ENCODE peak calls at places on chromosomes 6 and 20, in nine cellular contexts. One of them, this sample, is unnamed.

GRCh38 chr6:11791354-11792107 is 12.9 kb upstream of the ADTRP start:
- DNase-seq in thoracic aorta: no peak
- DNase-seq in ascending aorta: no peak
- DNase-seq in cardiac muscle cell: no peak
- DNase-seq in epithelial cell of proximal tubule: no peak
- DNase-seq in SK-N-SH: no peak
- DNase-seq in brain microvascular endothelial cell: no peak
- DNase-seq in left ventricle myocardium inferior: no peak
- DNase-seq in transverse colon: no peak
- DNase-seq in this sample: no peak

GRCh38 chr20:23918101-23918862 is 38.7 kb upstream of the CST5 start:
- DNase-seq in thoracic aorta: no peak
- DNase-seq in ascending aorta: no peak
- DNase-seq in left ventricle myocardium inferior: no peak
- DNase-seq in SK-N-SH: no peak
- DNase-seq in cardiac muscle cell: no peak
- DNase-seq in transverse colon: no peak
- DNase-seq in brain microvascular endothelial cell: no peak
- DNase-seq in epithelial cell of proximal tubule: no peak
- DNase-seq in this sample: no peak

GRCh38 chr20:16064991-16065707 is 508.1 kb downstream of the KIF16B start:
- DNase-seq in transverse colon: no peak
- DNase-seq in thoracic aorta: no peak
- DNase-seq in ascending aorta: no peak
- DNase-seq in cardiac muscle cell: peak
- DNase-seq in epithelial cell of proximal tubule: no peak
- DNase-seq in SK-N-SH: no peak
- DNase-seq in brain microvascular endothelial cell: no peak
- DNase-seq in left ventricle myocardium inferior: no peak
- DNase-seq in this sample: no peak

GRCh38 chr20:49631074-49631716 is 63.3 kb upstream of the PTGIS start:
- DNase-seq in transverse colon: no peak
- DNase-seq in epithelial cell of proximal tubule: no peak
- DNase-seq in thoracic aorta: no peak
- DNase-seq in SK-N-SH: no peak
- DNase-seq in brain microvascular endothelial cell: no peak
- DNase-seq in cardiac muscle cell: no peak
- DNase-seq in left ventricle myocardium inferior: no peak
- DNase-seq in ascending aorta: no peak
- DNase-seq in this sample: peak

GRCh38 chr6:41066867-41067304 is 5.3 kb downstream of the OARD1 start:
- DNase-seq in thoracic aorta: peak
- DNase-seq in ascending aorta: no peak
- DNase-seq in cardiac muscle cell: peak
- DNase-seq in transverse colon: peak
- DNase-seq in SK-N-SH: peak
- DNase-seq in brain microvascular endothelial cell: peak
- DNase-seq in left ventricle myocardium inferior: peak
- DNase-seq in epithelial cell of proximal tubule: peak
- DNase-seq in this sample: peak

GRCh38 chr6:165821754-165822153 is 158.7 kb upstream of the PDE10A start:
- DNase-seq in SK-N-SH: no peak
- DNase-seq in epithelial cell of proximal tubule: peak
- DNase-seq in ascending aorta: no peak
- DNase-seq in transverse colon: no peak
- DNase-seq in left ventricle myocardium inferior: no peak
- DNase-seq in thoracic aorta: no peak
- DNase-seq in cardiac muscle cell: no peak
- DNase-seq in brain microvascular endothelial cell: no peak
- DNase-seq in this sample: no peak

GRCh38 chr20:15846446-15846845 is 726.8 kb downstream of the KIF16B start:
- DNase-seq in SK-N-SH: no peak
- DNase-seq in epithelial cell of proximal tubule: no peak
- DNase-seq in left ventricle myocardium inferior: no peak
- DNase-seq in brain microvascular endothelial cell: no peak
- DNase-seq in ascending aorta: no peak
- DNase-seq in thoracic aorta: no peak
- DNase-seq in transverse colon: no peak
- DNase-seq in cardiac muscle cell: no peak
- DNase-seq in this sample: no peak

GRCh38 chr6:106630366-106630765 is 988 bp downstream of the QRSL1 start:
- DNase-seq in epithelial cell of proximal tubule: no peak
- DNase-seq in SK-N-SH: no peak
- DNase-seq in brain microvascular endothelial cell: no peak
- DNase-seq in ascending aorta: no peak
- DNase-seq in transverse colon: no peak
- DNase-seq in cardiac muscle cell: no peak
- DNase-seq in left ventricle myocardium inferior: no peak
- DNase-seq in thoracic aorta: no peak
- DNase-seq in this sample: peak

GRCh38 chr20:3935956-3936340 is 46.8 kb downstream of the PANK2 start:
- DNase-seq in SK-N-SH: no peak
- DNase-seq in epithelial cell of proximal tubule: no peak
- DNase-seq in left ventricle myocardium inferior: no peak
- DNase-seq in cardiac muscle cell: no peak
- DNase-seq in brain microvascular endothelial cell: no peak
- DNase-seq in ascending aorta: no peak
- DNase-seq in transverse colon: no peak
- DNase-seq in thoracic aorta: no peak
- DNase-seq in this sample: no peak

GRCh38 chr6:136334853-136335252 is 45.2 kb upstream of the BCLAF1 start:
- DNase-seq in ascending aorta: no peak
- DNase-seq in SK-N-SH: no peak
- DNase-seq in brain microvascular endothelial cell: no peak
- DNase-seq in transverse colon: no peak
- DNase-seq in left ventricle myocardium inferior: no peak
- DNase-seq in cardiac muscle cell: no peak
- DNase-seq in epithelial cell of proximal tubule: no peak
- DNase-seq in thoracic aorta: no peak
- DNase-seq in this sample: no peak
- TF ChIP-seq CTCF in ascending aorta: no peak
- TF ChIP-seq CTCF in SK-N-SH: peak
- TF ChIP-seq CTCF in brain microvascular endothelial cell: peak
- TF ChIP-seq CTCF in transverse colon: no peak
- TF ChIP-seq CTCF in left ventricle myocardium inferior: no peak
- TF ChIP-seq CTCF in cardiac muscle cell: peak
- TF ChIP-seq CTCF in epithelial cell of proximal tubule: peak
- TF ChIP-seq CTCF in thoracic aorta: no peak
- TF ChIP-seq CTCF in this sample: no peak

GRCh38 chr6:100103936-100104335 is 109.9 kb upstream of the MCHR2 start:
- DNase-seq in SK-N-SH: no peak
- DNase-seq in thoracic aorta: no peak
- DNase-seq in cardiac muscle cell: no peak
- DNase-seq in transverse colon: no peak
- DNase-seq in brain microvascular endothelial cell: no peak
- DNase-seq in ascending aorta: no peak
- DNase-seq in left ventricle myocardium inferior: no peak
- DNase-seq in epithelial cell of proximal tubule: no peak
- DNase-seq in this sample: no peak
- TF ChIP-seq CTCF in SK-N-SH: no peak
- TF ChIP-seq CTCF in thoracic aorta: no peak
- TF ChIP-seq CTCF in cardiac muscle cell: no peak
- TF ChIP-seq CTCF in transverse colon: no peak
- TF ChIP-seq CTCF in brain microvascular endothelial cell: no peak
- TF ChIP-seq CTCF in ascending aorta: no peak
- TF ChIP-seq CTCF in left ventricle myocardium inferior: no peak
- TF ChIP-seq CTCF in epithelial cell of proximal tubule: no peak
- TF ChIP-seq CTCF in this sample: no peak

DNA sequence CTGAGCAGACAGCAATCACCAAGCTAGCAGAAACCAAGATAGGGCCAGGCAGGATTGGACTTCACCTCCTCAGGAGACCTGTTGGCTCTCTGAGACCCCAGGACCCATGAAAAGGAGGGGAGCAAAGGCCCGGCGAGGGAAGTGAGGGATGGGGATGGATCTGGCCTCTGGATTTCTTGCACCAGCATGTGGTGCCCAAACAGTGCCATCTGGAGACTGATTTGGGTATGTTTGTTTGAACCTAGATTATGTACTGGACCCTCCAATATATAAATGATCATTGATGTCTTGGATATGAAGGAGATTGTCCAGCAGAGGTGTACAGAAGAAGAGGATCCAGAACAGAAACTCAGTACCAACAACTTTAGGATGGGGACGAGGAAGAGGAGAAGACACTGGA is 83.4 kb upstream of the LY86 start:
- DNase-seq in transverse colon: no peak
- DNase-seq in cardiac muscle cell: no peak
- DNase-seq in SK-N-SH: no peak
- DNase-seq in left ventricle myocardium inferior: no peak
- DNase-seq in epithelial cell of proximal tubule: no peak
- DNase-seq in brain microvascular endothelial cell: no peak
- DNase-seq in ascending aorta: no peak
- DNase-seq in thoracic aorta: no peak
- DNase-seq in this sample: no peak
- TF ChIP-seq CTCF in transverse colon: no peak
- TF ChIP-seq CTCF in cardiac muscle cell: no peak
- TF ChIP-seq CTCF in SK-N-SH: no peak
- TF ChIP-seq CTCF in left ventricle myocardium inferior: no peak
- TF ChIP-seq CTCF in epithelial cell of proximal tubule: peak
- TF ChIP-seq CTCF in brain microvascular endothelial cell: no peak
- TF ChIP-seq CTCF in ascending aorta: no peak
- TF ChIP-seq CTCF in thoracic aorta: no peak
- TF ChIP-seq CTCF in this sample: no peak

DNA sequence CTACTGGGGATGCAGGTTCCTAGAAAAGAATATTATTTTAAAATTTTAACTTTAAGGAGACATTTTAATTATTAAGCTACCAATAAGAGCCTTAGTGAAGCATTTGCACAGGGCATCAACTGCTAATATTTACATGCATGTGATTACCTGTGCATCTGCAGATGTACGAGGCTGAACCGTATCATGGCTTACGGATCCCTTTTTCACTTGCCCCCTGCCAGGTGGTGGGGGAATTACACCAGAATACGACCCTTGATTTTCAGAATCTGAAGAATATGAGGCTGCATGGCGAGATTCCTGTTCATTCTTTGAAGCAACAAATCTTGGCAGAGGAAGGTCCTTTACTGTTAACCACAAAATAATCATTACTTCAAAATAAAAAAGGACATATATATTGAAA is 42.7 kb downstream of the REPS1 start:
- DNase-seq in thoracic aorta: no peak
- DNase-seq in cardiac muscle cell: no peak
- DNase-seq in left ventricle myocardium inferior: no peak
- DNase-seq in SK-N-SH: peak
- DNase-seq in brain microvascular endothelial cell: no peak
- DNase-seq in epithelial cell of proximal tubule: no peak
- DNase-seq in ascending aorta: no peak
- DNase-seq in transverse colon: no peak
- DNase-seq in this sample: no peak
- TF ChIP-seq CTCF in thoracic aorta: no peak
- TF ChIP-seq CTCF in cardiac muscle cell: peak
- TF ChIP-seq CTCF in left ventricle myocardium inferior: no peak
- TF ChIP-seq CTCF in SK-N-SH: no peak
- TF ChIP-seq CTCF in brain microvascular endothelial cell: peak
- TF ChIP-seq CTCF in epithelial cell of proximal tubule: peak
- TF ChIP-seq CTCF in ascending aorta: no peak
- TF ChIP-seq CTCF in transverse colon: no peak
- TF ChIP-seq CTCF in this sample: no peak

GRCh38 chr20:41476013-41476441 is 109.4 kb upstream of the EMILIN3 start:
- DNase-seq in left ventricle myocardium inferior: no peak
- DNase-seq in transverse colon: peak
- DNase-seq in ascending aorta: no peak
- DNase-seq in epithelial cell of proximal tubule: peak
- DNase-seq in cardiac muscle cell: no peak
- DNase-seq in brain microvascular endothelial cell: peak
- DNase-seq in SK-N-SH: no peak
- DNase-seq in thoracic aorta: no peak
- DNase-seq in this sample: no peak
- TF ChIP-seq CTCF in left ventricle myocardium inferior: no peak
- TF ChIP-seq CTCF in transverse colon: no peak
- TF ChIP-seq CTCF in ascending aorta: no peak
- TF ChIP-seq CTCF in epithelial cell of proximal tubule: no peak
- TF ChIP-seq CTCF in cardiac muscle cell: no peak
- TF ChIP-seq CTCF in brain microvascular endothelial cell: no peak
- TF ChIP-seq CTCF in SK-N-SH: no peak
- TF ChIP-seq CTCF in thoracic aorta: no peak
- TF ChIP-seq CTCF in this sample: no peak

DNA sequence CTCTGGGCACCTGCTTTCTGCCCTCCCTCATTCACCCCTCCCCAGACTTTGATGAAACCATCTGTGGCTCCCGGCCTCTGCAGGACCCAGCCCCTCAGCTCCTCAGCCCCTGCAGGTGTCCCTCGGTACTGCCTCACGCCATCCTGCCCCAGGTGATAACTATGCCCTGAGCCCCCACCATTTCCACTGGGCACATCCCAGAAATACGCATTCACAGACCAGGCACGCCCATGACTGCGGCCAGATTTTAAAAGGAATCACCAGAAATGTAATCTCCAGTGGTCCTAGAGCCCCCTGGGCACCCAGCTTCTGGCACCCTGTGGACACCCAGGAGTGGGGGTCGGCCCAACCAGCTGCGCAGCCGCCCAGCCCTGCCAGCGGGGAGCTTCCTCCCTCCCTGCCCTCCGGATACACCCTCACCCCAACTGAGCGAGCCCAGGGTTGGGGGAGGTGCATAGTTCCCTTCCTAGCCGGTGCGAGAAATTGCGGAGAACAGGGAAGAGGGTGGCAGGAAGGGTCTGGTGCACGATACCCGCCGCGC is 585 bp upstream of the NTSR1 start:
- DNase-seq in transverse colon: no peak
- DNase-seq in epithelial cell of proximal tubule: no peak
- DNase-seq in brain microvascular endothelial cell: no peak
- DNase-seq in ascending aorta: no peak
- DNase-seq in thoracic aorta: no peak
- DNase-seq in SK-N-SH: peak
- DNase-seq in left ventricle myocardium inferior: no peak
- DNase-seq in cardiac muscle cell: no peak
- DNase-seq in this sample: no peak
- TF ChIP-seq CTCF in transverse colon: no peak
- TF ChIP-seq CTCF in epithelial cell of proximal tubule: peak
- TF ChIP-seq CTCF in brain microvascular endothelial cell: peak
- TF ChIP-seq CTCF in ascending aorta: no peak
- TF ChIP-seq CTCF in thoracic aorta: no peak
- TF ChIP-seq CTCF in SK-N-SH: peak
- TF ChIP-seq CTCF in left ventricle myocardium inferior: no peak
- TF ChIP-seq CTCF in cardiac muscle cell: peak
- TF ChIP-seq CTCF in this sample: no peak

DNA sequence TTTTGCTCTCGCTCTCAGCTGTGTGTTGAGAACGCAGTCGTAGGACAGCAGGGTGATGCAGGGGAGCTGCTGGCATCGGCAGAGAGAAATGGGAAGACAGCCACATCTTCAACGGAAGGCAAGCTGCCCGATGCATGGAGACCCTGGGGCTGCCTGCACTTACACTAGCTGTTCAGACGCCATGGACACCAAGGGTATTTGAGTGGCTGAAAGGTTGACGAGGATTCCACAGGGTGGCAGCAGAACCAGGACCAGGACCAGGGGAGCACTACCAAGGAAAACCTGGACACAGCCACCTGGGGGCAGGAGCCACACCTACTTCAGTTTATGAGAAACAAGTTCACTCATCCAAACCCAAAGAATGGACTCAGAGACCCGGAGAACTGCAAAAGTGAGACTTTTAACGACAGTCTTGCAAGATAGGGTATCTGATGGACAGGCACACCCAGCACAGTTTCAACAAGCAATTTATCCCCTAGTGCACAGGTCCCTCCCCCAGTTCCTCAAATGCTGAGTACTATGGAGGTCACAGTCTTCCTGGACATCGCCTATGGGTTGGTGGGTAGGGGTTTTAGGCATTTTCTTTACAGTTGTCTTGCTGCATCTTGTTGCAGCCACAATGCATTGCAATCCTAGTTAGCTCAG is 56.3 kb upstream of the ENTPD6 start:
- DNase-seq in epithelial cell of proximal tubule: no peak
- DNase-seq in SK-N-SH: no peak
- DNase-seq in transverse colon: no peak
- DNase-seq in cardiac muscle cell: peak
- DNase-seq in thoracic aorta: no peak
- DNase-seq in left ventricle myocardium inferior: no peak
- DNase-seq in brain microvascular endothelial cell: no peak
- DNase-seq in ascending aorta: no peak
- DNase-seq in this sample: no peak
- TF ChIP-seq CTCF in epithelial cell of proximal tubule: peak
- TF ChIP-seq CTCF in SK-N-SH: no peak
- TF ChIP-seq CTCF in transverse colon: no peak
- TF ChIP-seq CTCF in cardiac muscle cell: no peak
- TF ChIP-seq CTCF in thoracic aorta: no peak
- TF ChIP-seq CTCF in left ventricle myocardium inferior: peak
- TF ChIP-seq CTCF in brain microvascular endothelial cell: peak
- TF ChIP-seq CTCF in ascending aorta: no peak
- TF ChIP-seq CTCF in this sample: no peak